ENCODE peak calls at places on chromosome 10, in four cellular contexts. One of them, this sample, is unnamed.

GRCh38 chr10:86600296-86600695 is 54.1 kb upstream of the OPN4 start:
- DNase-seq in GM12865: no peak
- DNase-seq in left lung: no peak
- DNase-seq in fibroblast of pulmonary artery: no peak
- DNase-seq in this sample: no peak

GRCh38 chr10:37473906-37474305 is 348.5 kb downstream of the ANKRD30A start:
- DNase-seq in GM12865: no peak
- DNase-seq in left lung: no peak
- DNase-seq in fibroblast of pulmonary artery: no peak
- DNase-seq in this sample: no peak

GRCh38 chr10:78579995-78580394 is 488.8 kb upstream of the ZMIZ1 start:
- DNase-seq in GM12865: no peak
- DNase-seq in left lung: no peak
- DNase-seq in fibroblast of pulmonary artery: peak
- DNase-seq in this sample: peak

GRCh38 chr10:31383810-31384588 is 65.0 kb downstream of the ZEB1 start:
- DNase-seq in GM12865: peak
- DNase-seq in left lung: no peak
- DNase-seq in fibroblast of pulmonary artery: no peak
- DNase-seq in this sample: no peak

GRCh38 chr10:653991-654646 is 35.3 kb downstream of the DIP2C start:
- DNase-seq in GM12865: no peak
- DNase-seq in left lung: no peak
- DNase-seq in fibroblast of pulmonary artery: peak
- DNase-seq in this sample: no peak

GRCh38 chr10:118031351-118032075 is 15.2 kb downstream of the RAB11FIP2 start:
- DNase-seq in GM12865: no peak
- DNase-seq in left lung: no peak
- DNase-seq in fibroblast of pulmonary artery: no peak
- DNase-seq in this sample: no peak

GRCh38 chr10:93280699-93281366 is 201.3 kb downstream of the MYOF start:
- DNase-seq in GM12865: no peak
- DNase-seq in left lung: no peak
- DNase-seq in fibroblast of pulmonary artery: no peak
- DNase-seq in this sample: no peak

GRCh38 chr10:71230656-71231025 is 18.3 kb downstream of the UNC5B start:
- DNase-seq in GM12865: no peak
- DNase-seq in left lung: no peak
- DNase-seq in fibroblast of pulmonary artery: peak
- DNase-seq in this sample: no peak

GRCh38 chr10:79149662-79150443 is 81.1 kb downstream of the ZMIZ1 start:
- DNase-seq in GM12865: peak
- DNase-seq in left lung: peak
- DNase-seq in fibroblast of pulmonary artery: peak
- DNase-seq in this sample: no peak

GRCh38 chr10:70835895-70836294 is 20.1 kb downstream of the SGPL1 start:
- DNase-seq in GM12865: no peak
- DNase-seq in left lung: no peak
- DNase-seq in fibroblast of pulmonary artery: peak
- DNase-seq in this sample: no peak

GRCh38 chr10:81216949-81217348 is 658.0 kb upstream of the NRG3 start:
- DNase-seq in GM12865: no peak
- DNase-seq in left lung: no peak
- DNase-seq in fibroblast of pulmonary artery: no peak
- DNase-seq in this sample: no peak

GRCh38 chr10:97327348-97328294 is 6.9 kb downstream of the FRAT2 start:
- DNase-seq in GM12865: peak
- DNase-seq in left lung: no peak
- DNase-seq in fibroblast of pulmonary artery: no peak
- DNase-seq in this sample: no peak

GRCh38 chr10:84391326-84391725 is 62.9 kb downstream of the CCSER2 start:
- DNase-seq in GM12865: no peak
- DNase-seq in left lung: no peak
- DNase-seq in fibroblast of pulmonary artery: peak
- DNase-seq in this sample: no peak

GRCh38 chr10:124733566-124734245 is 10.5 kb downstream of the FAM53B start:
- DNase-seq in GM12865: no peak
- DNase-seq in left lung: no peak
- DNase-seq in fibroblast of pulmonary artery: no peak
- DNase-seq in this sample: no peak

DNA sequence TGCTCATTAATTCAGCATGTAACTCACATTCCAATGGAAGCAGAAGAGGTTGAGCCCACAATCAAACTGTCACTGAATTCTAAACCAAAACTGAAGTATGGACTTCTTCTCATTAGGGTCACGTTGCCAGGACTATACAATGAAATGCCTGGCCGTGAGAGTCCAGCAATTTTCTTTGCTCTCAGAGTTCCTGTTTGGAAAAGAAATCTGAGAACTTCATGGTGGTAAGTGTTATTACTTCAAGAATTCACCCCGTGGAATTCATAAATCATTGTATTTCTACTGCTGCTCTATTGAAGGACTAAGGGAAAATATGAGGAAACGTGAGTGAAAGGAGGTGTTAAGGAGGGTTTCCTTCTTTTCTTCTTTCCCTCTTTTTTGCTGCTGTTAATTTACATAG is 441.8 kb upstream of the AKR1E2 start:
- DNase-seq in GM12865: no peak
- DNase-seq in left lung: no peak
- DNase-seq in fibroblast of pulmonary artery: peak
- DNase-seq in this sample: no peak
- H3K4me3 ChIP-seq in GM12865: no peak
- H3K4me3 ChIP-seq in left lung: no peak
- H3K4me3 ChIP-seq in fibroblast of pulmonary artery: no peak
- H3K4me3 ChIP-seq in this sample: no peak

GRCh38 chr10:28679941-28680752 is 2.8 kb downstream of the BAMBI start:
- DNase-seq in GM12865: no peak
- DNase-seq in left lung: no peak
- DNase-seq in fibroblast of pulmonary artery: peak
- DNase-seq in this sample: no peak
- TF ChIP-seq CTCF in GM12865: no peak
- TF ChIP-seq CTCF in left lung: peak
- TF ChIP-seq CTCF in fibroblast of pulmonary artery: peak
- TF ChIP-seq CTCF in this sample: no peak

DNA sequence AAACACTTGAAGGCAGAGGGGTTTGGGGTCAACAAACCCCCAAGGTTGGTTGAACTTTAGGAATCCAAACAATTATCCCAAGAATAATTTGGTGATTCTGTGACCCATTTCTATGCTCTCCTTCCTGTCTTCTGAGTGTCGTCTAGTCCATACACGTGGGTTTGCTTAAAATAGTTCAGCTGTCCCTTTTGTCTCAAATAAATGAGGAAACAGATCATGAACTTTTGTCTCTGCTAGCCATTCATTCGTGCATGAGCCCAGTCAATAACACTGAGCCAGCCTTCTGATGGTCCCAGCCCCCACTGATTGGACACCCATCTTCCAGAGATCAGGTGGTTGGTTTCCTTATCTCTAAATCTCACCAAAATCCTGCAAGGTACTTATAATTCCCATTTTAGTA is 255.4 kb downstream of the PRPF18 start:
- DNase-seq in GM12865: no peak
- DNase-seq in left lung: no peak
- DNase-seq in fibroblast of pulmonary artery: no peak
- DNase-seq in this sample: no peak
- H3K4me3 ChIP-seq in GM12865: no peak
- H3K4me3 ChIP-seq in left lung: no peak
- H3K4me3 ChIP-seq in fibroblast of pulmonary artery: no peak
- H3K4me3 ChIP-seq in this sample: no peak

GRCh38 chr10:29063806-29064644 is 224.8 kb upstream of the LYZL1 start:
- DNase-seq in GM12865: no peak
- DNase-seq in left lung: no peak
- DNase-seq in fibroblast of pulmonary artery: peak
- DNase-seq in this sample: no peak
- TF ChIP-seq CTCF in GM12865: no peak
- TF ChIP-seq CTCF in left lung: no peak
- TF ChIP-seq CTCF in fibroblast of pulmonary artery: peak
- TF ChIP-seq CTCF in this sample: no peak

This sample was measured in dorsolateral prefrontal cortex.